ENCODE peak calls at places on chromosome 17, in four cellular contexts. A, J, Z and Y are unnamed samples. For H3K4me1, the result is how much of the 10 kb centered on the place peaks cover.

GRCh38 chr17:50988427-50988826 is 122.3 kb upstream of the TOB1 start:
- DNase-seq in A (no peak), Z (no peak), J (no peak), Y (no peak)

GRCh38 chr17:36911007-36911406 is 26.3 kb upstream of the LHX1 start:
- DNase-seq in Z (no peak), J (no peak), A (no peak), Y (no peak)

GRCh38 chr17:28029033-28029432 is 13.4 kb upstream of the NLK start:
- DNase-seq in Z (no peak), A (no peak), J (no peak), Y (no peak)

GRCh38 chr17:17156107-17156506 is 50.0 kb downstream of the PLD6 start:
- DNase-seq in Z (no peak), A (no peak), J (no peak), Y (peak)

GRCh38 chr17:48131216-48131824 is 23.8 kb downstream of the SNX11 start:
- DNase-seq in Z (peak), J (peak), A (no peak), Y (peak)

GRCh38 chr17:80428796-80429195 is 13.8 kb downstream of the ENDOV start:
- DNase-seq in A (peak), Z (no peak), J (no peak), Y (no peak)

GRCh38 chr17:39626171-39626670 is 531 bp upstream of the PPP1R1B start:
- DNase-seq in Z (no peak), A (no peak), J (no peak), Y (no peak)

GRCh38 chr17:65230040-65230439 is 92.9 kb downstream of the RGS9 start:
- DNase-seq in A (no peak), Z (no peak), J (no peak), Y (no peak)

GRCh38 chr17:51056813-51057510 is 63.7 kb downstream of the SPAG9 start:
- DNase-seq in A (no peak), J (no peak), Z (no peak), Y (peak)

GRCh38 chr17:33572615-33573014 is 279.5 kb upstream of the ASIC2 start:
- DNase-seq in A (no peak), J (no peak), Z (no peak), Y (no peak)

GRCh38 chr17:51362818-51363598 is 102.7 kb downstream of the UTP18 start:
- DNase-seq in Z (no peak), A (no peak), J (no peak), Y (no peak)

GRCh38 chr17:67605259-67605912 is 112.3 kb upstream of the NOL11 start:
- DNase-seq in Z (peak), A (no peak), J (peak), Y (peak)

GRCh38 chr17:76189247-76189646 is 48.2 kb upstream of the FOXJ1 start:
- DNase-seq in J (no peak), A (no peak), Z (no peak), Y (no peak)
- H3K4me1 ChIP-seq in J (under half), A (under half), Z (under half), Y (under half)

GRCh38 chr17:77407321-77408277 is 266.8 kb downstream of the SEC14L1 start:
- DNase-seq in A (no peak), J (no peak), Z (no peak), Y (no peak)

GRCh38 chr17:77405867-77406513 is 265.2 kb downstream of the SEC14L1 start:
- DNase-seq in A (no peak), J (no peak), Z (no peak), Y (no peak)

GRCh38 chr17:77402159-77402731 is 261.5 kb downstream of the SEC14L1 start:
- DNase-seq in A (no peak), J (no peak), Z (no peak), Y (no peak)

GRCh38 chr17:77403854-77404253 is 263.1 kb downstream of the SEC14L1 start:
- DNase-seq in J (no peak), A (no peak), Z (no peak), Y (no peak)

DNA sequence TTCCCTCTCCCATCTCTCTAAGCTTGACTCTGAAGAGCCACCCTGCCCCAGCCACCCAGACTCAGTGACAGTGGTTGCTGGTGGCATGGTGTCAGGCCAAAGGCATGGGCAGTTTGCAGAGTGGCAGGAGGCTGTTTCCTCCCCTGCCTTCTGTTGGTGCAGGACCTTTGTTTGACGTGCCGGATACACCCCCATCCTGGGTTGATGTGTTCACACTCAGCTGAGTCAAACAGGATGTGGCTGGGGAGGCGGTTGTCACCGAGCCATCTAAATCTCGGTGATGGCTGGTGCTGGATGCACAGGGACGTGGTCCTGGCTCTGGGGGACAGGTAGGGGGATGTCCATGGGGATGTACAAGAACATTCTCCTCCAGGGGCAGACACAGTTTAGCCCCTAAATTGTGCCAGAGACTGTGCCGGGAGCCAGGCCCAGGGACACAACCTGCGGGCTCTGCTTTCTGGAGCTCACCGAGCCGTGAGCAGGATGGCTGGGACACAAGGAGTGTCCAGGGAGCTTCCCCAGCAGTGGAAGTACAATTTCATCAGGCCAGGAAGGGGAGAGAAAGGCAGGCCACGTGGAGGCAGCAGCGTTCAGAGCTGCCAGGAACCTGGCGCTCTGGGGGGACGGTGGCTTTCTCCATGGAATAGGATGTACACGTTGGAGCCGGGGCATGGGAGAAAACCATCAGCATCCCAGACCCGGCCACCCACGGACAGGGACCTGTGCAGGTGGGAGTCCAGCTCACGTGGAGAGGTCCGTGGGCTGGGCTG is 264.2 kb downstream of the SEC14L1 start:
- DNase-seq in Z (no peak), A (no peak), J (peak), Y (peak)
- H3K4me1 ChIP-seq in Z (under half), A (under half), J (half or more), Y (half or more)

GRCh38 chr17:83086907-83087787 is 7.7 kb downstream of the METRNL start:
- DNase-seq in A (no peak), Z (no peak), J (no peak), Y (no peak)
- H3K4me1 ChIP-seq in A (under half), Z (under half), J (half or more), Y (under half)

GRCh38 chr17:57362797-57363556 is 106.7 kb downstream of the MSI2 start:
- DNase-seq in J (no peak), A (no peak), Z (no peak), Y (no peak)
- H3K4me1 ChIP-seq in J (under half), A (under half), Z (under half), Y (under half)

GRCh38 chr17:57861000-57861736 is 11.3 kb upstream of the MRPS23 start:
- DNase-seq in J (peak), A (peak), Z (no peak), Y (no peak)
- H3K4me1 ChIP-seq in J (under half), A (under half), Z (under half), Y (under half)

DNA sequence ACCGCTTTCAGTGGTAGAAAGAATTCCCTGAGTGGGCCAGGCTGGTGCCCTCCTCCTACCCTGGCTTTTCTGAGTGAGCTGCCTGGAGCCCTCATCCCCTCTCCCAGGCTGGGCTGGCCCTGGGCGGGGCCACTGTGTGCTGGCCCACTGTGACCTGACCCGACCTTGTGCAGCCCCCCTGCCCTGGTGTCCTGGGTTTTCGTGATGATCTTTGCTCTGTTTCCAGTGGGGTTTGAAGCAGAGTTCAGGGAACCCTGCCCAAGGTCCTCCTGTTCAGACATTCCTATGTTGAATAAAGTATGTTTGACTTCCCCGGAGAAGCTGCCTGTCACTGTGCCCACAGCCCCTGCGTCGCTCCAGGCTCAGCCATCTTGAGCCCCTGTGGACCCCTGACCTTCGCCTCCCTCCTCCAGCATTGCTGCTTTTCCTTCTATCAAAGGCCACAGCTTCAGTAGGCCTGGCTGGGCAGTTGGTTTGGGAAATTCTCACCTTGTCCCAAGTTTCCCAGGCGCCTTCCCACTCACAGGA is 13.7 kb upstream of the NAGLU start:
- DNase-seq in Z (no peak), A (no peak), J (no peak), Y (no peak)
- H3K4me1 ChIP-seq in Z (half or more), A (under half), J (half or more), Y (half or more)

GRCh38 chr17:42422958-42423712 is at the start of gene CAVIN1:
- DNase-seq in A (peak), J (peak), Z (peak), Y (peak)
- H3K4me1 ChIP-seq in A (under half), J (under half), Z (under half), Y (under half)

GRCh38 chr17:7017827-7018200 is 5.0 kb upstream of the BCL6B start:
- DNase-seq in J (no peak), Z (no peak), A (no peak), Y (no peak)

GRCh38 chr17:7015587-7016020 is 3.2 kb downstream of the RNASEK start:
- DNase-seq in A (peak), Z (no peak), J (no peak), Y (no peak)

GRCh38 chr17:7016406-7016805 is 4.0 kb downstream of the RNASEK start:
- DNase-seq in Z (no peak), A (no peak), J (no peak), Y (no peak)

GRCh38 chr17:7018331-7018964 is 4.4 kb upstream of the BCL6B start:
- DNase-seq in J (peak), A (no peak), Z (peak), Y (no peak)

GRCh38 chr17:7016886-7017826 is 4.7 kb downstream of the RNASEK start:
- DNase-seq in A (no peak), J (no peak), Z (no peak), Y (no peak)
- H3K4me1 ChIP-seq in A (under half), J (under half), Z (under half), Y (under half)